ENCODE peak calls at places on chromosome X, in four cellular contexts. E is K562, V is GM12878, L is HepG2. K is an unnamed sample.

GRCh38 chrX:43349363-43349762 is 306.7 kb upstream of the MAOA start:
- DNase-seq in V (peak; percentile 1), E (peak; percentile 20), L (peak; percentile 44), K (peak; percentile 1)

GRCh38 chrX:44914532-44915198 is 41.7 kb downstream of the KDM6A start:
- DNase-seq in V (no peak), E (no peak), L (no peak), K (no peak)

GRCh38 chrX:92232182-92232581 is 453.0 kb downstream of the PCDH11X start:
- DNase-seq in E (no peak), L (peak; percentile 0), V (no peak), K (no peak)

GRCh38 chrX:118861338-118861737 is 37.7 kb downstream of the ZCCHC12 start:
- DNase-seq in V (no peak), L (no peak), E (no peak), K (no peak)

GRCh38 chrX:118226060-118226428 is 109.4 kb upstream of the KLHL13 start:
- DNase-seq in V (peak; percentile 28), L (peak; percentile 1), E (peak; percentile 6), K (peak; percentile 11)

GRCh38 chrX:131745942-131746489 is 202.1 kb downstream of the OR13H1 start:
- DNase-seq in V (peak; percentile 56), L (no peak), E (no peak), K (no peak)

GRCh38 chrX:134171661-134172587 is 65.1 kb upstream of the CCDC160 start:
- DNase-seq in E (no peak), L (no peak), V (no peak), K (no peak)

GRCh38 chrX:118729043-118729652 is 1.7 kb downstream of the IL13RA1 start:
- DNase-seq in E (no peak), L (no peak), V (no peak), K (no peak)

GRCh38 chrX:110276778-110277177 is 41.1 kb downstream of the AMMECR1 start:
- DNase-seq in E (no peak), L (no peak), V (peak; percentile 47), K (no peak)

GRCh38 chrX:102599084-102599949 is at the start of gene ARMCX5:
- DNase-seq in E (peak; percentile 64), L (peak; percentile 82), V (peak; percentile 48), K (peak; percentile 55)

GRCh38 chrX:151703487-151703886 is 8.2 kb downstream of the PRRG3 start:
- DNase-seq in E (no peak), L (no peak), V (no peak), K (no peak)

GRCh38 chrX:39725928-39726619 is 371.7 kb downstream of the BCOR start:
- DNase-seq in V (no peak), E (no peak), L (no peak), K (no peak)

GRCh38 chrX:26442340-26442739 is 226.4 kb downstream of the MAGEB5 start:
- DNase-seq in L (no peak), E (no peak), V (no peak), K (peak; percentile 1)

GRCh38 chrX:134734343-134735001 is 76.2 kb upstream of the PLAC1 start:
- DNase-seq in V (no peak), L (no peak), E (no peak), K (no peak)

GRCh38 chrX:132565273-132565672 is 76.4 kb upstream of the MBNL3 start:
- DNase-seq in L (no peak), V (no peak), E (no peak), K (no peak)

GRCh38 chrX:136608295-136608933 is 39.5 kb upstream of the CD40LG start:
- DNase-seq in V (no peak), E (no peak), L (no peak), K (no peak)

GRCh38 chrX:8755813-8756212 is 23.9 kb upstream of the ANOS1 start:
- DNase-seq in E (no peak), V (no peak), L (no peak), K (no peak)

GRCh38 chrX:71619193-71619592 is 882 bp upstream of the CXCR3 start:
- DNase-seq in L (no peak), V (no peak), E (no peak), K (no peak)

GRCh38 chrX:57929373-57929772 is 19.1 kb upstream of the ZXDA start:
- DNase-seq in E (no peak), L (peak; percentile 2), V (no peak), K (no peak)

GRCh38 chrX:71532078-71532752 is 689 bp upstream of the OGT start:
- DNase-seq in E (no peak), V (no peak), L (no peak), K (peak; percentile 12)

GRCh38 chrX:118219866-118220265 is 103.3 kb upstream of the KLHL13 start:
- DNase-seq in V (no peak), E (no peak), L (no peak), K (no peak)

GRCh38 chrX:121308276-121308805 is 260.9 kb downstream of the GLUD2 start:
- DNase-seq in V (peak; percentile 68), E (no peak), L (peak; percentile 6), K (peak; percentile 4)

GRCh38 chrX:154596290-154596929 is 11.5 kb downstream of the CTAG1A start:
- DNase-seq in V (no peak), E (no peak), L (no peak), K (no peak)

GRCh38 chrX:110414679-110415439 is 56.2 kb downstream of the RTL9 start:
- DNase-seq in V (peak; percentile 15), E (no peak), L (no peak), K (no peak)

GRCh38 chrX:39966186-39966585 is 131.6 kb downstream of the BCOR start:
- DNase-seq in L (no peak), V (no peak), E (no peak), K (no peak)

GRCh38 chrX:19625612-19626011 is 110.3 kb upstream of the MAP3K15 start:
- DNase-seq in E (no peak), L (no peak), V (no peak), K (no peak)

GRCh38 chrX:38811515-38812239 is 10.4 kb downstream of the MID1IP1 start:
- DNase-seq in L (no peak), V (no peak), E (no peak), K (no peak)

GRCh38 chrX:153502131-153502530 is 7.4 kb downstream of the BGN start:
- DNase-seq in L (no peak), V (no peak), E (no peak), K (no peak)

GRCh38 chrX:135213200-135213844 is 38.5 kb upstream of the ETDA start:
- DNase-seq in V (no peak), L (no peak), E (no peak), K (no peak)

GRCh38 chrX:150544222-150544787 is 24.1 kb upstream of the MTM1 start:
- DNase-seq in L (peak; percentile 49), E (no peak), V (no peak), K (peak; percentile 24)

GRCh38 chrX:70456256-70456655 is 11.6 kb downstream of the DLG3 start:
- DNase-seq in E (no peak), V (no peak), L (no peak), K (no peak)

GRCh38 chrX:72358313-72358712 is 52.6 kb upstream of the CITED1 start:
- DNase-seq in V (no peak), E (no peak), L (no peak), K (no peak)

GRCh38 chrX:133781174-133781573 is 204.2 kb downstream of the GPC3 start:
- DNase-seq in E (no peak), V (no peak), L (no peak), K (no peak)

GRCh38 chrX:64230123-64230970 is at the start of gene ASB12:
- DNase-seq in V (no peak), E (no peak), L (no peak), K (no peak)

GRCh38 chrX:34382416-34382815 is 250.3 kb upstream of the FAM47A start:
- DNase-seq in E (no peak), L (no peak), V (no peak), K (no peak)

GRCh38 chrX:45035071-45035470 is 162.1 kb downstream of the KDM6A start:
- DNase-seq in V (no peak), L (no peak), E (peak; percentile 10), K (no peak)

GRCh38 chrX:80576267-80576666 is 156.0 kb downstream of the TENT5D start:
- DNase-seq in L (no peak), E (no peak), V (no peak), K (no peak)
- TF ChIP-seq BHLHE40 in L (no peak), E (no peak), V (no peak), K (no peak)

DNA sequence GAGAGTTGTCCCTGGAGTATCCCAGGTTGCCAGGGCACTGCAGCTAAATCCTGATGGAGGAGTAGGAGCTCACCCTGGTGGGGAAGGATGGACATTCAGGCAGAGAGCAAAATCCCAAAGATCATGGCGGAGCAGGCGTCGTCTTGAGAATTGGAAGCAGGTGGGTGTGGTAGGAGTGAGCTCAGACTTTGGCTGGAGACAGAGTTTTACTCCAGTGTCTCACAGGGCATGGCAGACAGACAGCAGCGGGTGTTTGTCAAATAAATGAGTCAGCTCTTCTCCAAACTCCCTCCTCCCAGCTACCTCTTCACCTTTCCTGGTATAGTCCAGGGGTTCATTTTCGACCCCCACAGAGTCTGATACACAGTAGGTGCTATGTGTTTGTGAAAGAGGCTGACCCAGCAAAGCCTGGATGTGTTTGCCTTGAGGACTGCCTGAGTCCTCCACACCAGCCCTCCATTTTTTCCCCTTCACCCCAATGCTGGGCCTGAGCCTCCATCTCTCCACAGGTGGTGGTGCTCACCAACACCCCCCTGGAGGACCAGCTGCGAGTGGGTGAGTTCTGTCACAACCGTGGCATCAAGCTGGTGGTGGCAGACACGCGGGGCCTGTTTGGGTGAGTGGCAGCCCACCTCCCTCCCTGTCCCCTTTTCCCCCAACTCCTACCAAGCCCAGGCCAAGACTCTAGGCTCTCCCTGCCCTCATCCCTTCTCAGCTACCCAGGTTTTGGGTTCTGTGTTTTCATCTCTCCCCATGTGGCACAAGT is 6.9 kb downstream of the UBA1 start:
- DNase-seq in E (peak; percentile 21), V (no peak), L (peak; percentile 42), K (peak; percentile 88)
- TF ChIP-seq HDAC2 in E (no peak), V (no peak), L (no peak), K (no peak)

DNA sequence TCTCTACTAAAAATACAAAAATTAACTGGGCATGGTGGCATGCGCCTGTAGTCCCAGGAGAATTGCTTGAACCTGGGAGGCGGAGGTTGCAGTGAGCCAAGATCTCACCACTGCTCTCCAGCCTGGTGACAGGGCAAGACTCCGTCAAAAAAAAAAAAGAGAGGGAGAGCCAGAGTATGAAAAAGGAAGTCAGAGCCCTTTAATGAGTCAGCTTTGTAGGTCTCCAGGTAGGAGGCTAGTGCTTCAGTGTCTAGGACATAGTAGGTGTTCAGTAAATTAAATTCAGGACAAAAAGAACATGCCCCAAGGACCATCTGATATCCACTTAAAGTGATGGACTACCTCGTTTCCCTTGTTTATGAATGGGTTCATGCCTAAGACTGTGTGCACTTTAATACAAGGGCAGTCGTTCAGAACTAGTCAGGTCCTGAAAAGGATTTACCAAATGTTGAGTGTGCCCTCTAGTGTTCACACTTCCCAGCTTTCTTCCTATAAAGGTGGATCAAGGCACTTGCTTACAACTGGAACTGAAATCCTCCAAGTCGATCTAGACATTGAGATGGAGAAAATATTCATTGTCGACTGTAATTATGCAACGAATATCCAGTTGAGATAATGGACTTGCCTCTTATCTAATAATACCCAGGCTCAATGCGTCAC is 29.0 kb downstream of the F9 start:
- DNase-seq in E (peak; percentile 6), L (peak; percentile 36), V (peak; percentile 30), K (peak; percentile 2)
- TF ChIP-seq BHLHE40 in E (no peak), L (no peak), V (no peak), K (no peak)

GRCh38 chrX:85685843-85686242 is 306.4 kb upstream of the POF1B start:
- DNase-seq in V (no peak), E (no peak), L (no peak), K (no peak)
- TF ChIP-seq HDAC2 in V (no peak), E (no peak), L (no peak), K (no peak)

K was measured in A549.